ENCODE peak calls at places on chromosomes 3 and 15, in six cellular contexts. L is uterus, P is lower lobe of right lung, D is sciatic nerve, F is fibroblast of pulmonary artery, U is NCI-H748 treated with DMSO at 0.1 percent for 48 hours. N is an unnamed sample.

GRCh38 chr15:65888998-65889397 is 19.7 kb downstream of the RAB11A start:
- DNase-seq in L (no peak), P (no peak), D (no peak), F (no peak), U (no peak), N (no peak)

GRCh38 chr3:177490626-177491025 is 293.3 kb upstream of the TBL1XR1 start:
- DNase-seq in L (no peak), P (no peak), D (no peak), F (no peak), U (no peak), N (no peak)

GRCh38 chr3:161821591-161821990 is 325.0 kb downstream of the OTOL1 start:
- DNase-seq in L (no peak), P (no peak), D (no peak), F (no peak), U (no peak), N (no peak)

GRCh38 chr3:46705022-46705530 is 3.9 kb downstream of the TMIE start:
- DNase-seq in L (peak), P (peak), D (peak), F (peak), U (peak), N (peak)

GRCh38 chr15:56341201-56341600 is 24.0 kb upstream of the TEX9 start:
- DNase-seq in L (no peak), P (no peak), D (no peak), F (no peak), U (no peak), N (no peak)

GRCh38 chr3:101954946-101955345 is 105.6 kb downstream of the NFKBIZ start:
- DNase-seq in L (no peak), P (no peak), D (no peak), F (peak), U (no peak), N (no peak)

GRCh38 chr3:116445291-116445841 is at the start of gene LSAMP:
- DNase-seq in L (peak), P (no peak), D (no peak), F (peak), U (peak), N (no peak)

GRCh38 chr3:71397046-71397445 is 186.5 kb downstream of the FOXP1 start:
- DNase-seq in L (no peak), P (no peak), D (no peak), F (peak), U (no peak), N (no peak)